ENCODE peak calls at places on chromosomes 1 and 21, in four cellular contexts. Y is hepatic stellate cell, C is mucosa of descending colon, Q is foreskin fibroblast. T is an unnamed sample.

GRCh38 chr1:16032388-16033100 is 10.7 kb downstream of the CLCNKA start:
- DNase-seq in Y (peak; percentile 95), C (peak; percentile 81), Q (peak; percentile 93), T (peak; percentile 21)

GRCh38 chr1:41804176-41804575 is 114.5 kb downstream of the HIVEP3 start:
- DNase-seq in Y (no peak), C (no peak), Q (no peak), T (no peak)

GRCh38 chr1:85361106-85361505 is 84.7 kb upstream of the BCL10 start:
- DNase-seq in Y (no peak), C (no peak), Q (peak; percentile 43), T (no peak)

GRCh38 chr1:112454316-112454715 is 54.4 kb upstream of the WNT2B start:
- DNase-seq in Y (no peak), C (no peak), Q (no peak), T (no peak)

GRCh38 chr1:204113900-204114299 is 37.9 kb downstream of the ETNK2 start:
- DNase-seq in Y (no peak), C (no peak), Q (peak; percentile 35), T (no peak)

GRCh38 chr1:228802386-228803221 is 67.3 kb downstream of the RHOU start:
- DNase-seq in Y (no peak), C (no peak), Q (peak; percentile 45), T (no peak)

GRCh38 chr21:35438643-35439404 is 389.7 kb upstream of the RUNX1 start:
- DNase-seq in Y (no peak), C (no peak), Q (peak; percentile 5), T (no peak)

GRCh38 chr21:29297483-29298347 is 1.0 kb upstream of the BACH1 start:
- DNase-seq in Y (no peak), C (no peak), Q (no peak), T (no peak)

GRCh38 chr1:206923009-206923960 is 1.5 kb upstream of the FCMR start:
- DNase-seq in Y (no peak), C (peak; percentile 86), Q (no peak), T (peak; percentile 90)

GRCh38 chr1:154608522-154609294 is 722 bp upstream of the ADAR start:
- DNase-seq in Y (peak; percentile 40), C (peak; percentile 68), Q (peak; percentile 71), T (peak; percentile 54)

GRCh38 chr1:15966081-15966955 is 9.6 kb downstream of the ZBTB17 start:
- DNase-seq in Y (peak; percentile 31), C (peak; percentile 65), Q (peak; percentile 62), T (peak; percentile 26)

GRCh38 chr1:42841010-42841409 is 5.4 kb upstream of the ZNF691 start:
- DNase-seq in Y (no peak), C (no peak), Q (peak; percentile 36), T (no peak)

GRCh38 chr1:236774926-236775325 is 20.2 kb upstream of the MTR start:
- DNase-seq in Y (peak; percentile 34), C (no peak), Q (peak; percentile 21), T (no peak)

GRCh38 chr1:225848044-225848955 is 33.9 kb downstream of the TMEM63A start:
- DNase-seq in Y (no peak), C (peak; percentile 51), Q (peak; percentile 65), T (peak; percentile 66)

GRCh38 chr1:168535536-168535935 is 8.3 kb downstream of the XCL2 start:
- DNase-seq in Y (no peak), C (no peak), Q (no peak), T (no peak)

GRCh38 chr1:85116856-85117255 is 68.6 kb upstream of the MCOLN3 start:
- DNase-seq in Y (no peak), C (no peak), Q (peak; percentile 49), T (no peak)

GRCh38 chr1:228293393-228293792 is 85.5 kb downstream of the OBSCN start:
- DNase-seq in Y (no peak), C (no peak), Q (peak; percentile 24), T (no peak)

GRCh38 chr21:36704958-36705678 is 6.2 kb downstream of the SIM2 start:
- DNase-seq in Y (peak; percentile 40), C (no peak), Q (no peak), T (no peak)

GRCh38 chr21:37579356-37579755 is 212.8 kb downstream of the DYRK1A start:
- DNase-seq in Y (no peak), C (no peak), Q (no peak), T (no peak)

GRCh38 chr1:942864-943533 is 16.1 kb downstream of the NOC2L start:
- DNase-seq in Y (no peak), C (peak; percentile 76), Q (peak; percentile 41), T (no peak)

GRCh38 chr1:11967028-11967547 is 13.2 kb upstream of the MFN2 start:
- DNase-seq in Y (peak; percentile 54), C (peak; percentile 51), Q (peak; percentile 35), T (no peak)

GRCh38 chr21:31677047-31677446 is 17.6 kb downstream of the SOD1 start:
- DNase-seq in Y (no peak), C (no peak), Q (no peak), T (no peak)

GRCh38 chr1:84711091-84711490 is 20.8 kb upstream of the SSX2IP start:
- DNase-seq in Y (no peak), C (no peak), Q (no peak), T (no peak)

GRCh38 chr1:15696956-15697521 is 12.9 kb downstream of the PLEKHM2 start:
- DNase-seq in Y (no peak), C (no peak), Q (no peak), T (peak; percentile 61)

GRCh38 chr1:90402893-90403849 is 313.9 kb downstream of the BARHL2 start:
- DNase-seq in Y (no peak), C (no peak), Q (peak; percentile 73), T (no peak)

GRCh38 chr1:9369964-9370788 is 77.5 kb downstream of the SPSB1 start:
- DNase-seq in Y (no peak), C (no peak), Q (no peak), T (no peak)

GRCh38 chr21:16125274-16125673 is 395.5 kb downstream of the USP25 start:
- DNase-seq in Y (no peak), C (no peak), Q (peak; percentile 82), T (no peak)

GRCh38 chr1:227996187-227996950 is 10.4 kb upstream of the WNT3A start:
- DNase-seq in Y (no peak), C (no peak), Q (no peak), T (no peak)

GRCh38 chr1:234542211-234542850 is 63.4 kb upstream of the TARBP1 start:
- DNase-seq in Y (no peak), C (no peak), Q (no peak), T (no peak)

GRCh38 chr1:53616511-53616910 is 122.5 kb downstream of the GLIS1 start:
- DNase-seq in Y (no peak), C (no peak), Q (no peak), T (no peak)

GRCh38 chr1:112496290-112496689 is 12.5 kb upstream of the WNT2B start:
- DNase-seq in Y (no peak), C (no peak), Q (peak; percentile 47), T (no peak)

GRCh38 chr1:164588388-164589341 is 29.7 kb downstream of the PBX1 start:
- DNase-seq in Y (no peak), C (peak; percentile 63), Q (peak; percentile 80), T (no peak)

GRCh38 chr1:212920895-212921294 is 29.4 kb upstream of the VASH2 start:
- DNase-seq in Y (no peak), C (no peak), Q (no peak), T (no peak)